ENCODE peak calls at places on chromosomes 2 and 18, in six cellular contexts. Q, H, U, R, M and A are unnamed samples.

GRCh38 chr2:240620149-240620731 is 5.0 kb upstream of the GPR35 start:
- DNase-seq in R (peak; percentile 54), Q (no peak), H (no peak), U (no peak), M (no peak), A (no peak)

GRCh38 chr2:159072795-159073194 is 104.4 kb downstream of the TANC1 start:
- DNase-seq in H (no peak), U (no peak), M (no peak), R (no peak), Q (no peak), A (no peak)

GRCh38 chr2:185645529-185645928 is 93.1 kb upstream of the FSIP2 start:
- DNase-seq in Q (no peak), M (no peak), R (no peak), U (no peak), H (no peak), A (no peak)

GRCh38 chr2:17813742-17814458 is 2.4 kb upstream of the MSGN1 start:
- DNase-seq in M (peak; percentile 30), R (no peak), H (no peak), Q (no peak), U (no peak), A (no peak)

GRCh38 chr2:2791031-2791430 is 460.0 kb upstream of the MYT1L start:
- DNase-seq in R (no peak), U (no peak), M (no peak), H (no peak), Q (no peak), A (no peak)

GRCh38 chr18:52569492-52569891 is 229.5 kb downstream of the DCC start:
- DNase-seq in R (no peak), U (no peak), Q (no peak), H (no peak), M (no peak), A (no peak)

GRCh38 chr2:231204146-231204545 is 5.7 kb downstream of the ARMC9 start:
- DNase-seq in H (no peak), R (peak; percentile 40), Q (no peak), U (no peak), M (no peak), A (no peak)

GRCh38 chr18:47737198-47737830 is 193.1 kb downstream of the SMAD2 start:
- DNase-seq in R (peak; percentile 27), H (peak; percentile 23), Q (no peak), M (no peak), U (no peak), A (peak; percentile 7)

GRCh38 chr2:148528356-148529064 is 116.0 kb upstream of the EPC2 start:
- DNase-seq in U (no peak), Q (no peak), R (no peak), M (no peak), H (peak; percentile 22), A (no peak)

GRCh38 chr2:241390301-241391206 is 34.5 kb downstream of the FARP2 start:
- DNase-seq in R (no peak), U (no peak), H (no peak), Q (no peak), M (no peak), A (no peak)

GRCh38 chr2:204885747-204886146 is 340.5 kb downstream of the PARD3B start:
- DNase-seq in R (no peak), Q (no peak), H (no peak), M (no peak), U (no peak), A (no peak)

GRCh38 chr2:238161291-238162051 is 2.7 kb downstream of the ERFE start:
- DNase-seq in Q (peak; percentile 22), R (no peak), M (no peak), H (no peak), U (no peak), A (no peak)

GRCh38 chr18:76981388-76981968 is 151.1 kb downstream of the MBP start:
- DNase-seq in U (peak; percentile 56), H (peak; percentile 50), Q (no peak), R (no peak), M (no peak), A (peak; percentile 61)

GRCh38 chr2:45300026-45300750 is 290.9 kb upstream of the SIX2 start:
- DNase-seq in H (no peak), Q (no peak), U (peak; percentile 54), R (no peak), M (no peak), A (peak; percentile 73)

GRCh38 chr2:234377761-234378341 is 119.0 kb downstream of the ARL4C start:
- DNase-seq in M (peak; percentile 32), R (no peak), H (no peak), U (no peak), Q (no peak), A (no peak)

GRCh38 chr2:16080071-16080470 is 139.7 kb downstream of the MYCN start:
- DNase-seq in U (no peak), H (no peak), Q (no peak), M (no peak), R (no peak), A (no peak)

GRCh38 chr2:196987654-196988364 is 61.3 kb upstream of the PGAP1 start:
- DNase-seq in R (no peak), Q (peak; percentile 38), U (no peak), M (peak; percentile 31), H (no peak), A (no peak)

GRCh38 chr2:152097291-152098032 is 1.4 kb downstream of the CACNB4 start:
- DNase-seq in M (no peak), R (no peak), Q (peak; percentile 46), U (no peak), H (no peak), A (no peak)

GRCh38 chr2:38277245-38278119 is 99.6 kb downstream of the ATL2 start:
- DNase-seq in M (no peak), H (peak; percentile 62), U (no peak), R (no peak), Q (no peak), A (no peak)

GRCh38 chr2:157404363-157404762 is 39.5 kb downstream of the CYTIP start:
- DNase-seq in R (no peak), U (no peak), Q (no peak), M (no peak), H (no peak), A (no peak)

GRCh38 chr2:170332676-170333402 is 154.9 kb downstream of the MYO3B start:
- DNase-seq in Q (no peak), H (no peak), R (no peak), U (no peak), M (no peak), A (no peak)

GRCh38 chr18:49690307-49690706 is 123.0 kb downstream of the ACAA2 start:
- DNase-seq in U (no peak), M (no peak), Q (no peak), H (no peak), R (no peak), A (no peak)

GRCh38 chr2:227706859-227707258 is 11.0 kb downstream of the SLC19A3 start:
- DNase-seq in Q (no peak), M (no peak), H (no peak), R (no peak), U (peak; percentile 60), A (no peak)

GRCh38 chr2:51888120-51888519 is 856.2 kb upstream of the NRXN1 start:
- DNase-seq in Q (no peak), H (no peak), U (no peak), R (no peak), M (no peak), A (no peak)
- TF ChIP-seq CTCF in Q (no peak), H (no peak), U (no peak), R (no peak), M (no peak), A (no peak)

DNA sequence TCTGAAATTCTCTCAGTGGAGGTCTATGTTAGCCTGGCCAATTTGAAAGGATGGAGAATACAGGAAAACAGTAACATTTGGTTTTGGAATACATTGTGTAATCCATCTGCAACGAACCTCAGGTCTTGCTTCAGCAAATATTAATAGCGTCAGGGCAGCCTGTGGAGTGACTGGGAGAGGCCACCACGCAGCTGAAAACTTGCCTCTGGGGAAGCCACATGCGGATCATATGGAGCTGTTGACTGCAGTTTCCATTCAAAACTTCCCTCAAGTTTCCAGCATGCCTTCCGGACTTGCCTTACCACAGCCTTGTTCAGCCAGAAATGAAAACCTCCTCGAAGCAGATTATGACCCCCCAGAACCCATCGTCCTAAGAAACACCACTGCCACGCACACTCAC is 25.7 kb downstream of the BCL11A start:
- DNase-seq in Q (no peak), M (no peak), R (no peak), H (no peak), U (no peak), A (no peak)
- TF ChIP-seq EP300 in Q (no peak), M (no peak), R (no peak), H (no peak), U (no peak), A (no peak)

GRCh38 chr2:144519934-144520717 is at the start of gene ZEB2:
- DNase-seq in Q (peak; percentile 63), H (peak; percentile 56), U (peak; percentile 43), R (peak; percentile 88), M (peak; percentile 80), A (no peak)
- H3K27ac ChIP-seq in Q (peak within 1 kb of the TSS; percentile 95), H (no peak within 1 kb of the TSS), U (peak within 1 kb of the TSS; percentile 91), R (peak within 1 kb of the TSS; percentile 85), M (peak within 1 kb of the TSS; percentile 97), A (peak within 1 kb of the TSS; percentile 95)

GRCh38 chr18:212780-213179 is 54.4 kb downstream of the USP14 start:
- DNase-seq in U (no peak), M (no peak), H (no peak), R (no peak), Q (peak; percentile 8), A (no peak)
- TF ChIP-seq CTCF in U (no peak), M (no peak), H (no peak), R (no peak), Q (peak; percentile 40), A (no peak)

GRCh38 chr2:121333834-121334558 is 49.0 kb upstream of the TFCP2L1 start:
- DNase-seq in Q (no peak), R (peak; percentile 40), M (no peak), H (no peak), U (no peak), A (peak; percentile 23)

GRCh38 chr2:121334581-121335293 is 49.7 kb upstream of the TFCP2L1 start:
- DNase-seq in H (no peak), M (no peak), R (peak; percentile 47), U (no peak), Q (no peak), A (no peak)

GRCh38 chr2:121335294-121336290 is 50.6 kb upstream of the TFCP2L1 start:
- DNase-seq in M (no peak), R (peak; percentile 57), H (peak; percentile 59), U (peak; percentile 29), Q (no peak), A (peak; percentile 24)

GRCh38 chr2:121338281-121338680 is 53.3 kb upstream of the TFCP2L1 start:
- DNase-seq in M (no peak), H (peak; percentile 75), Q (no peak), R (peak; percentile 35), U (no peak), A (no peak)

GRCh38 chr2:121336528-121337294 is 51.7 kb upstream of the TFCP2L1 start:
- DNase-seq in H (no peak), Q (no peak), M (no peak), R (peak; percentile 33), U (no peak), A (no peak)
- TF ChIP-seq EP300 in H (no peak), Q (no peak), M (no peak), R (no peak), U (no peak), A (no peak)

GRCh38 chr2:96680561-96681141 is 38.1 kb downstream of the FER1L5 start:
- DNase-seq in H (no peak), Q (no peak), R (peak; percentile 9), U (no peak), M (no peak), A (no peak)
- H3K27ac ChIP-seq in H (no peak overlapping the region), Q (no peak overlapping the region), R (no peak overlapping the region), U (no peak overlapping the region), M (no peak overlapping the region), A (peak overlapping the region; percentile 31)